ENCODE peak calls at places on chromosomes 16 and 17, in six cellular contexts. X is colonic mucosa, T is A549, W is mucosa of descending colon, Q is uterus, Z is fibroblast of villous mesenchyme. V is an unnamed sample.

GRCh38 chr16:4176794-4177438 is 60.7 kb upstream of the ADCY9 start:
- DNase-seq in Z (peak; percentile 54), T (peak; percentile 62), W (no peak), Q (no peak), X (no peak), V (no peak)

GRCh38 chr17:44971776-44972483 is 3.8 kb upstream of the C1QL1 start:
- DNase-seq in X (no peak), T (no peak), Q (no peak), Z (peak; percentile 19), W (no peak), V (no peak)

GRCh38 chr16:14523632-14524031 is 106.4 kb downstream of the PARN start:
- DNase-seq in X (no peak), Q (no peak), T (no peak), Z (no peak), W (no peak), V (no peak)

GRCh38 chr17:61395983-61396585 is 3.6 kb upstream of the TBX2 start:
- DNase-seq in W (peak; percentile 51), X (no peak), Q (no peak), T (no peak), Z (no peak), V (no peak)

GRCh38 chr17:43851744-43852143 is 4.8 kb downstream of the CD300LG start:
- DNase-seq in T (no peak), W (no peak), Q (no peak), X (no peak), Z (no peak), V (no peak)

GRCh38 chr17:68600881-68601564 is at the start of gene FAM20A:
- DNase-seq in T (peak; percentile 45), Z (no peak), X (no peak), Q (peak; percentile 69), W (peak; percentile 60), V (no peak)

GRCh38 chr17:18866866-18867813 is 9.2 kb downstream of the PRPSAP2 start:
- DNase-seq in T (no peak), X (peak; percentile 50), Q (no peak), Z (no peak), W (no peak), V (no peak)

GRCh38 chr16:82194076-82194475 is 24.1 kb upstream of the MPHOSPH6 start:
- DNase-seq in Z (peak; percentile 60), X (no peak), Q (no peak), W (no peak), T (no peak), V (no peak)

GRCh38 chr16:69328854-69329316 is 1.5 kb downstream of the PDF start:
- DNase-seq in T (no peak), X (no peak), W (no peak), Q (peak; percentile 13), Z (peak; percentile 34), V (no peak)

GRCh38 chr16:634996-635395 is 1.1 kb downstream of the METTL26 start:
- DNase-seq in Q (no peak), Z (no peak), T (no peak), X (no peak), W (no peak), V (no peak)

DNA sequence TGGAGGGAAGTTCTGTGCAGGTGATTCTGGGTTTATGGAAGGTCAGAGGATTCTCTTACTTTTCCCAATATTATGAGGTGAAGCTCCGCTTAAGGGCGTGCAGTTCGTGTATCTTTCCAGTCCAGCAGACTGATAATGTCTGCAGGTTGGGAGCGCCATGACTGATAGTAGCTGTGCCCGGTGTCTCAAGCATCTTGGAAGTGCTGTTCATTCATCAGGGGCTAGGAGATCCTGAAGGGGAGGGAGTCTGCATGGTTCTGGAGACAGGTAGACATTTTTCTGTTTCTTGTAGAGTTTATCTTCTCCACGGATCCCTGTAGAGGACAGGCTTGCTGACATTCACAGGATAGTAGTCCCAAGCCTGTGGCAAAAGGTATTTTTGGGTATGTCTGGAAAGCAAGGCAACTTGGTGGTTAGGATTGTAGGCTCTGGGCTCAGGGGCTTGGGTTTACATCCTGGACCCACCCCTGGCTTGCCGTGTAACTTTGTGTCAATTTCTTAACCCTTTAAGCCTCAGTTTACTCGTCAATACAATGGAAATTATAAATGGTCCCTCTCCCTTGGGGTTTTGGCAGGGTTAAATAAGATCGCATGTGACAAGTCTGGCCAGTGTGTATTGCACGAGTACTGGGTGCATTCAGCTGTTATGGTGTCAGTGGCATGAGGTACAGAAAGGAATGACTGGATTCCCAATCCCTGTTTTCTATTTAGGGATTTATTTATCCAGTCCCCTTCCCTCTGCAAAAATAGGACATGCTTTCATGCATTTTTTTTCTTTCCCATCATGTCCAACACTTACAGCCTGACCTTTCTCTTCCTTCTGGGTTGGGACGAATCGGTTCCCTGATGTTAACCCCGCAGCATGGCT is 8.2 kb downstream of the HLF start:
- DNase-seq in T (no peak), Z (no peak), W (no peak), Q (no peak), X (no peak), V (no peak)
- H3K4me3 ChIP-seq in T (no peak overlapping the region), Z (no peak overlapping the region), W (no peak overlapping the region), Q (no peak overlapping the region), X (no peak overlapping the region), V (no peak overlapping the region)

GRCh38 chr16:57610611-57611010 is 17.8 kb upstream of the ADGRG1 start:
- DNase-seq in Z (no peak), W (no peak), T (no peak), Q (no peak), X (peak; percentile 13), V (no peak)
- H3K4me3 ChIP-seq in Z (no peak overlapping the region), W (no peak overlapping the region), T (no peak overlapping the region), Q (no peak overlapping the region), X (no peak overlapping the region), V (no peak overlapping the region)

GRCh38 chr16:49382916-49383315 is 9.3 kb downstream of the C16orf78 start:
- DNase-seq in X (no peak), T (no peak), Q (no peak), Z (no peak), W (no peak), V (no peak)

GRCh38 chr16:49378816-49379215 is 5.2 kb downstream of the C16orf78 start:
- DNase-seq in Z (no peak), W (no peak), T (no peak), X (no peak), Q (no peak), V (no peak)

GRCh38 chr16:49377196-49377755 is 3.7 kb downstream of the C16orf78 start:
- DNase-seq in Z (no peak), Q (no peak), X (no peak), W (no peak), T (no peak), V (no peak)

GRCh38 chr16:49376206-49376605 is 2.6 kb downstream of the C16orf78 start:
- DNase-seq in Q (no peak), X (no peak), Z (no peak), T (no peak), W (no peak), V (no peak)

GRCh38 chr16:49378238-49378637 is 4.6 kb downstream of the C16orf78 start:
- DNase-seq in X (no peak), Q (no peak), W (no peak), T (no peak), Z (no peak), V (no peak)
- H3K4me3 ChIP-seq in X (no peak overlapping the region), Q (no peak overlapping the region), W (no peak overlapping the region), T (no peak overlapping the region), Z (no peak overlapping the region), V (no peak overlapping the region)

DNA sequence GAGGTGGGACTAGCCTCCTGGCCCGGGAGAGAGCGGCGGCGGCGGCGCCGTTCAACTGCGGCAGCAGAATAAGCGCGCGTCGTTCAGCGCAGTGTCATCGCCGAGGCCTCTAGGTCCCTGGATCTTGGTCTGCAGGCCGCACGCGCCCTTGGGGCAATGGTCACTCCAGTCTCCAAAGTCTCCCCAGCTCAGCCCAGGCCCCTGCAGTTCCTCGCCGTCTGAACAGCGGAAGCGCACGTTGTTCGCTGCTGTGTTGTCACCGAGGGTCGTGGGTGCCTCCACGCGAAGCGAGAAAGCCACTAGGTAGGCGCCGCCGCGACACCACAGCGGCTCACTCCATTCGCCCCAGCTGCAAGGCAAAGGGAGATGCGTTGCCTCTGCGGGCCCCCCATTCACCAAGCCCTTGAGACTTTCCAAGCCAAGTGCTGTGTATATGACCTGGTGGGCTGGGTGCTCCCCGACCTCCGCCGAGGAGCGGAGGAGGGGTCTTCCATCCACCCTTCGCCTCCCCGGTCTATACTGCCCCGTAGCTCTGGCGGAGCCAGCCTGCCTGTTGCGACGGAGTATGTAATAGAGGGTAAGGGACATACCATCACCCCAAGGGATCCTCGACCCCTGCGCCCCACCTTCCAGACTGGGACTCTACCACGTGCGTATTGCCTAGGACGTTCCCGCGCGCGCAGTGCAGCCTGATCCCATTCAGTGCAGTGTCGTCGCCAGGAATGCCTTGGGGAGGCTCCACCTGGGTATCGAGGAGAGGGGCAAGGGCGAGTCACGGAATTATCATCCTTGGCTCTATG is 653 bp downstream of the VMO1 start:
- DNase-seq in T (no peak), Z (no peak), X (no peak), W (peak; percentile 50), Q (no peak), V (no peak)
- H3K4me3 ChIP-seq in T (no peak overlapping the region), Z (peak overlapping the region; percentile 25), X (no peak overlapping the region), W (no peak overlapping the region), Q (peak overlapping the region; percentile 31), V (no peak overlapping the region)

DNA sequence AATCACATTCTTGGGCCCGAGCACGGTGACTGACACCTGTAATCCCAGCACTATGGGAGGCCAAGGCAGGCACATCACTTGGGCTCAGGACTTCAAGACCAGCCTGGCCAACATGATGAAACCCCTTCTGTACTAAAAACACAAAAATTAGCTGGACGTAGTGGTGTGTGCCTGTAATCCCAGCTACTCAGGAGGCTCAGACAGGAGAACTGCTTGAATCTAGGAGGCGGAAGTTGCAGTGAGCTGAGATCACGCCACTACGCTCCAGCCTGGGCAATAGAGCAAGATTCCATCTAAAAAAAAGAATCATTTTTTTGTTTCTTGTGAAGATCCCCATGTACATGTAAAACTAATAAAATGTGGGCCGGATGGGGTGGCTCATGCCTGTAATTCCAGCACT is 53.1 kb upstream of the ATF7IP2 start:
- DNase-seq in X (no peak), T (no peak), Q (no peak), Z (no peak), W (no peak), V (no peak)
- H3K4me3 ChIP-seq in X (no peak overlapping the region), T (no peak overlapping the region), Q (no peak overlapping the region), Z (no peak overlapping the region), W (no peak overlapping the region), V (no peak overlapping the region)

DNA sequence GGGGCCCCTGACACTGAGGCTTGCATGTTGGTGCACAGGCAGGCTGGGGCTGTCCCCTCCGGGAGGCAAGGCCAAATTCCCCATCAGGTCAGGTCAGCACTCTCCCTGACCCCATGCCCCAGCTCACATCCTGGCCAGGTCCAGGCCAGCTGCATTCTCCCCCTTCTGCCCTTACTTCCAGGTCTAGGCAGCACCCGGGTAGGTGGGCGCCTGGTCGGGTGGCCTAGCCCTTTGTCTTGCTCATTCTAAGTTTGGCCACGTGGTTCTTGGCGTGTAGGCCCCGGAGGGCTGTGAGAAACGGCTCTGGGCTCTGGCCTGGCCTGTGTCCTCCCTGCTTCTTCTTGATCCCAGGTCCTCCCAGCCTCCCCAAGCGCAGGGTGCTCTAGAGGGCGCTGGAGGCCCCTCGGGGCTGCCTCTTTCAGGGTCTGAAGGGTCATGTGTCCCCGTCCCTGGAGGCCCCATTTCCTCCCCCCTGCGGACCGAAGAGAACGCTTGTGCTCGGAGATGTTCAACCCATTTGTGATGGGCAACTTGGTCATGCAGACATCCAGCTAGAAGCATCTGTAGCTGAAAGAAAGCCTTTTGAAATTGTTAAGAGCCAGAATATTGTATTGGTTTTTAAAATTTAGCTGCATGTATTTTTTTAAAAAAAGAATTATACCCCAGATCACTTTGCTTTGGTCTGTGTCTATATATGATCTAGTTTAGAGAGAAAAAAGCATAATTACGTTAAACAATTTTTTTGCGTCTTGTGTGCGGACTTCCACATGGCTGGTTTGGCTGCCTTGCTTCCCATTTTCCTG is 6.7 kb downstream of the BAHCC1 start:
- DNase-seq in Q (no peak), W (no peak), Z (peak; percentile 81), T (peak; percentile 69), X (peak; percentile 62), V (no peak)
- H3K4me3 ChIP-seq in Q (no peak overlapping the region), W (no peak overlapping the region), Z (peak overlapping the region; percentile 27), T (no peak overlapping the region), X (no peak overlapping the region), V (no peak overlapping the region)